ENCODE peak calls at places on chromosome 11, in eight cellular contexts. I is AG04450, F is transverse colon, H is esophagus squamous epithelium, X is IMR-90, O is cardiac muscle cell, M is fibroblast of lung, R is body of pancreas. A is an unnamed sample.

GRCh38 chr11:77163271-77163670 is 35.2 kb downstream of the MYO7A start:
- DNase-seq in I (no peak), F (no peak), H (no peak), X (no peak), O (no peak), M (no peak), R (no peak), A (no peak)

GRCh38 chr11:47494996-47495855 is 46.3 kb upstream of the RAPSN start:
- DNase-seq in I (peak; percentile 18), F (no peak), H (no peak), X (peak; percentile 60), O (peak; percentile 83), M (no peak), R (no peak), A (no peak)

GRCh38 chr11:8217926-8218325 is 45.8 kb downstream of the LMO1 start:
- DNase-seq in I (no peak), F (no peak), H (no peak), X (no peak), O (no peak), M (no peak), R (no peak), A (no peak)

GRCh38 chr11:102914238-102915043 is 39.7 kb upstream of the MMP12 start:
- DNase-seq in I (peak; percentile 15), F (peak; percentile 13), H (no peak), X (peak; percentile 56), O (peak; percentile 59), M (peak; percentile 31), R (peak; percentile 15), A (no peak)

GRCh38 chr11:131938321-131938751 is 567.9 kb downstream of the NTM start:
- DNase-seq in I (no peak), F (no peak), H (no peak), X (no peak), O (no peak), M (peak; percentile 45), R (no peak), A (no peak)

GRCh38 chr11:23211221-23211620 is 350.9 kb upstream of the CCDC179 start:
- DNase-seq in I (no peak), F (no peak), H (no peak), X (no peak), O (no peak), M (peak; percentile 55), R (no peak), A (no peak)

GRCh38 chr11:119483341-119483880 is 60.4 kb upstream of the THY1 start:
- DNase-seq in I (no peak), F (no peak), H (no peak), X (no peak), O (no peak), M (no peak), R (peak; percentile 9), A (no peak)

GRCh38 chr11:119320593-119321524 is 3.9 kb upstream of the MCAM start:
- DNase-seq in I (no peak), F (peak; percentile 72), H (no peak), X (peak; percentile 65), O (peak; percentile 79), M (peak; percentile 74), R (peak; percentile 49), A (peak; percentile 33)

GRCh38 chr11:17845431-17845881 is 110.9 kb downstream of the KCNC1 start:
- DNase-seq in I (peak; percentile 56), F (no peak), H (no peak), X (peak; percentile 91), O (peak; percentile 55), M (peak; percentile 89), R (no peak), A (no peak)

GRCh38 chr11:95716266-95716665 is 73.3 kb downstream of the FAM76B start:
- DNase-seq in I (no peak), F (no peak), H (no peak), X (no peak), O (peak; percentile 41), M (peak; percentile 69), R (no peak), A (no peak)

GRCh38 chr11:74069146-74070046 is 60.5 kb upstream of the UCP3 start:
- DNase-seq in I (no peak), F (no peak), H (no peak), X (peak; percentile 41), O (no peak), M (peak; percentile 21), R (peak; percentile 46), A (no peak)

GRCh38 chr11:73269353-73270088 is 2.6 kb upstream of the P2RY6 start:
- DNase-seq in I (no peak), F (no peak), H (no peak), X (no peak), O (no peak), M (no peak), R (no peak), A (no peak)

GRCh38 chr11:15106201-15106965 is 8.3 kb upstream of the INSC start:
- DNase-seq in I (no peak), F (no peak), H (no peak), X (peak; percentile 91), O (peak; percentile 43), M (peak; percentile 86), R (no peak), A (no peak)

GRCh38 chr11:103067118-103067517 is 24.8 kb downstream of the DCUN1D5 start:
- DNase-seq in I (no peak), F (no peak), H (no peak), X (no peak), O (no peak), M (no peak), R (no peak), A (no peak)

GRCh38 chr11:125062931-125063428 is at the start of gene SLC37A2:
- DNase-seq in I (no peak), F (peak; percentile 73), H (no peak), X (peak; percentile 54), O (peak; percentile 68), M (peak; percentile 61), R (peak; percentile 64), A (no peak)

GRCh38 chr11:68806931-68807844 is 34.5 kb downstream of the CPT1A start:
- DNase-seq in I (peak; percentile 29), F (no peak), H (no peak), X (peak; percentile 77), O (peak; percentile 84), M (peak; percentile 84), R (no peak), A (no peak)

GRCh38 chr11:69475866-69476714 is 5.4 kb upstream of the LINC01488 start:
- DNase-seq in I (no peak), F (no peak), H (no peak), X (no peak), O (no peak), M (no peak), R (no peak), A (no peak)

GRCh38 chr11:61061081-61061826 is 41.0 kb upstream of the CD5 start:
- DNase-seq in I (no peak), F (no peak), H (no peak), X (no peak), O (peak; percentile 6), M (peak; percentile 30), R (no peak), A (peak; percentile 53)

GRCh38 chr11:5931061-5931460 is 11.0 kb upstream of the OR56A3 start:
- DNase-seq in I (no peak), F (no peak), H (no peak), X (no peak), O (no peak), M (no peak), R (no peak), A (no peak)

GRCh38 chr11:47152126-47152952 is 24.3 kb downstream of the ARFGAP2 start:
- DNase-seq in I (no peak), F (no peak), H (no peak), X (peak; percentile 46), O (no peak), M (no peak), R (no peak), A (no peak)

GRCh38 chr11:83528225-83528624 is 242.1 kb upstream of the CCDC90B start:
- DNase-seq in I (no peak), F (no peak), H (no peak), X (no peak), O (no peak), M (no peak), R (no peak), A (no peak)

DNA sequence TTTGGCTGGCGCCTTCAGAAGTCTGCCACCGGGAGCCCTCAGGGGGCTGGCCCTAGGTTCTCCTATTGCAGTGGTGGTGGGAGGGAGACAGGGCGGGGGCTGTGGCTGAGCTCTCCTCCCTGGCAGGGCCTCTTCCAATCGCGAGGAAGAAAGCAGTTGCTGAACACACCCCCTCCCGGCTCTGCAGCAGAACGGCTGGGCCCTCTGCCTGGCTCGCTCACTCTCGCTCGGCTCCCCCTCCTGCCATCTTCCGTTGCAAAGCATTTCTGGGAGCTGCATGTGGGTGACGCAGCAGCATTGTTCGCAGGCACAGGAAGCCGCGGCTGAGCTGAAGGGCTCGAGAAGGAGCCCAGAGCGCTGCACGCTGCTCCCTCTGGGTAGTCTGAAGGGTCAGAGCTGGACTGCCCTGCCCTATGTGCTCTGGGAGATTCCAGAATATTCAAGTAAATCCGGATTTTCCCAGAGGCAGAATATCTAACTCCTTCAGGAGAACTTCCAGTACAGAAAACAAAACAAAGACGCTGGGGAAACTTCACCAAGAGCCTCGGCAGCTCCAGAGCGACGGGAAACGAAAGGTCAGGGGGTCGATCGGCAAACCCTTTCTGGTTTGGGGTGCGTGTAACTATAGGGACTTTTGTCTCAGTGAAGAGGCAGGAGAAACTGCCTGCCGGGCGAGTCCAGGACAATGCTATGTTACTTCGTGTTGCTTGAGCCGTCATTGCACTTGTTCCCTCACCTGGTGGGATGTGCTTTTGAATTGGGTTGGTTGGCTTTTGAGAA is 26.3 kb upstream of the GRK2 start:
- DNase-seq in I (peak; percentile 97), F (peak; percentile 97), H (peak; percentile 89), X (peak; percentile 99), O (peak; percentile 99), M (peak; percentile 99), R (peak; percentile 98), A (peak; percentile 95)
- TF ChIP-seq CTCF in I (peak; percentile 19), F (peak; percentile 9), H (peak; percentile 18), X (no peak), O (peak; percentile 16), M (no peak), R (peak; percentile 41), A (no peak)

GRCh38 chr11:707817-708420 is 1.9 kb downstream of the EPS8L2 start:
- DNase-seq in I (no peak), F (no peak), H (no peak), X (no peak), O (no peak), M (peak; percentile 27), R (peak; percentile 76), A (no peak)
- H3K9me3 ChIP-seq in I (no peaks in the 10 kb centered on the region), F (no peaks in the 10 kb centered on the region), H (no peaks in the 10 kb centered on the region), X (no peaks in the 10 kb centered on the region), O (no peaks in the 10 kb centered on the region), M (no peaks in the 10 kb centered on the region), R (no peaks in the 10 kb centered on the region), A (no peaks in the 10 kb centered on the region)

DNA sequence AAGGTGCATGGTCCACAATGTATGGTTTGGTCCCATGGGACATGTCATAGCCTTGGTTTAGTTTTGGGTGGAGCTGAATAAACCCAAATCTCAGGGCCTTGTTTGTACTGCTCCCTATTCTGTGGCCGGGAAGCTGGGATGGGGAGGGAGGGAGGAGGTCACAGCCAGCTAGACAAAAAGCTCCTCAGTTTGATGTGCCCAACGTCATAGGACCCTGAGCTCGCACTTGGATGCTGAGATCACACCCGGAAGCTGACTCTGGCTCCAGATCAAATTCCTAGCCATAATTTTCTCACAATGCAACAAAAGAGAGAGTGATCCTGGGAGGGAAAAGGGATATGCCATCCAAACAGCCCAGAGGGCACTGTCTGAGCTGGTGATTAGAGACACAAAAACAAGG is 1.5 kb downstream of the HSPB2 start:
- DNase-seq in I (no peak), F (no peak), H (no peak), X (peak; percentile 76), O (peak; percentile 77), M (peak; percentile 66), R (peak; percentile 58), A (no peak)
- H3K27ac ChIP-seq in I (no peak overlapping the region), F (peak overlapping the region; percentile 86), H (peak overlapping the region; percentile 95), X (peak overlapping the region; percentile 78), O (no peak overlapping the region), M (peak overlapping the region; percentile 65), R (peak overlapping the region; percentile 79), A (no peak overlapping the region)

GRCh38 chr11:110432713-110433392 is 3.1 kb downstream of the FDX1 start:
- DNase-seq in I (no peak), F (no peak), H (no peak), X (peak; percentile 60), O (peak; percentile 28), M (peak; percentile 30), R (no peak), A (no peak)
- TF ChIP-seq CTCF in I (no peak), F (no peak), H (no peak), X (peak; percentile 20), O (no peak), M (no peak), R (no peak), A (no peak)

A was measured in CD4-positive, alpha-beta T cell.